ENCODE peak calls at places on chromosomes 4 and X, in ten cellular contexts. J is omental fat pad; Y is stimulated activated CD4-positive, alpha-beta T cell treated with anti-CD3 and anti-CD28 coated beads, Interleukin-4, amount 100 ng/mL, for 4 hours; E is CD8-positive, alpha-beta T cell; I is CD4-positive, alpha-beta T cell; C is epithelial cell of proximal tubule; R is astrocyte of the hippocampus; V is IMR-90; W is H4; Z is AG04450. F is an unnamed sample.
A peak's percentile ranks its signal among the peaks of the same experiment; 100 is the strongest.

GRCh38 chrX:131827935-131828334 is 195.2 kb upstream of the STK26 start:
- DNase-seq in J (no peak), C (no peak), I (no peak), R (no peak), Y (no peak), V (no peak), E (no peak), Z (no peak), W (peak; percentile 81), F (peak; percentile 33)

GRCh38 chrX:118884552-118885138 is 61.0 kb downstream of the ZCCHC12 start:
- DNase-seq in Y (no peak), E (no peak), W (peak; percentile 39), R (no peak), I (no peak), J (no peak), Z (no peak), C (no peak), V (no peak), F (no peak)

GRCh38 chr4:14653338-14653737 is 348.9 kb upstream of the CPEB2 start:
- DNase-seq in V (no peak), I (no peak), E (no peak), Y (no peak), C (no peak), J (no peak), Z (no peak), W (no peak), R (no peak), F (no peak)

GRCh38 chr4:6019316-6020263 is 1.4 kb upstream of the C4orf50 start:
- DNase-seq in W (peak; percentile 65), C (peak; percentile 19), E (no peak), Y (no peak), Z (peak; percentile 2), J (no peak), R (peak; percentile 73), V (peak; percentile 44), I (no peak), F (no peak)

GRCh38 chrX:84188320-84188834 is 378 bp upstream of the RPS6KA6 start:
- DNase-seq in Y (no peak), Z (peak; percentile 26), I (no peak), V (peak; percentile 64), E (no peak), C (no peak), R (peak; percentile 81), J (peak; percentile 23), W (peak; percentile 65), F (peak; percentile 69)

GRCh38 chr4:165787516-165788274 is 85.3 kb upstream of the TLL1 start:
- DNase-seq in W (no peak), J (no peak), I (no peak), E (no peak), Y (no peak), Z (no peak), R (no peak), C (no peak), V (no peak), F (no peak)

GRCh38 chr4:184598753-184599491 is 50.3 kb downstream of the CASP3 start:
- DNase-seq in Z (no peak), C (no peak), I (no peak), J (no peak), Y (no peak), E (no peak), V (no peak), R (no peak), W (no peak), F (no peak)

GRCh38 chr4:6011686-6012085 is 6.5 kb downstream of the C4orf50 start:
- DNase-seq in V (no peak), Y (no peak), C (no peak), R (no peak), E (no peak), J (no peak), I (no peak), W (peak; percentile 42), Z (no peak), F (no peak)

GRCh38 chr4:46450556-46450955 is 60.6 kb upstream of the GABRA2 start:
- DNase-seq in V (no peak), J (no peak), Z (no peak), Y (no peak), R (no peak), E (no peak), C (no peak), I (no peak), W (no peak), F (no peak)

GRCh38 chr4:146245246-146245645 is 30.9 kb downstream of the REELD1 start:
- DNase-seq in R (no peak), C (peak; percentile 12), I (no peak), Y (no peak), E (no peak), J (no peak), Z (no peak), V (peak; percentile 16), W (no peak), F (no peak)

GRCh38 chr4:77022581-77023133 is 53.1 kb downstream of the CCNI start:
- DNase-seq in E (no peak), Y (no peak), W (peak; percentile 27), C (no peak), I (no peak), V (peak; percentile 81), J (no peak), Z (no peak), R (peak; percentile 77), F (no peak)

GRCh38 chrX:47637546-47638195 is 7.9 kb upstream of the CFP start:
- DNase-seq in C (no peak), Z (no peak), V (no peak), Y (peak; percentile 34), R (peak; percentile 48), I (no peak), W (no peak), E (no peak), J (no peak), F (peak; percentile 65)

GRCh38 chr4:183540498-183540953 is 35.7 kb downstream of the ING2 start:
- DNase-seq in J (no peak), Z (no peak), E (no peak), Y (no peak), C (no peak), I (no peak), R (no peak), W (no peak), V (no peak), F (no peak)

GRCh38 chr4:86582453-86582852 is 11.7 kb upstream of the PTPN13 start:
- DNase-seq in J (no peak), E (no peak), C (peak; percentile 68), Y (no peak), V (no peak), R (no peak), W (peak; percentile 18), I (no peak), Z (no peak), F (no peak)

GRCh38 chr4:111775908-111776307 is 369.3 kb upstream of the FAM241A start:
- DNase-seq in Z (no peak), C (no peak), I (no peak), V (no peak), E (no peak), R (no peak), W (no peak), Y (no peak), J (no peak), F (no peak)

GRCh38 chr4:87677731-87678130 is 27.7 kb downstream of the DMP1 start:
- DNase-seq in W (no peak), E (no peak), I (no peak), J (no peak), C (no peak), R (no peak), Y (no peak), V (no peak), Z (no peak), F (peak; percentile 13)

GRCh38 chrX:102650903-102651241 is 411 bp upstream of the GPRASP1 start:
- DNase-seq in V (no peak), W (no peak), Z (no peak), R (no peak), E (no peak), J (no peak), I (no peak), Y (no peak), C (no peak), F (no peak)

GRCh38 chr4:78162821-78163220 is 105.7 kb downstream of the FRAS1 start:
- DNase-seq in V (no peak), I (no peak), W (no peak), E (no peak), Z (no peak), R (no peak), J (no peak), C (no peak), Y (no peak), F (no peak)

F was measured in GM06990.